ENCODE peak calls at places on chromosomes 12 and 14, in eight cellular contexts. K, J, Q, V, H, L, I and Z are unnamed samples.

GRCh38 chr12:113456761-113457160 is 14.9 kb downstream of the LHX5 start:
- DNase-seq in K (no peak), J (no peak), Q (no peak), V (no peak), H (no peak), L (no peak), I (no peak), Z (no peak)

GRCh38 chr12:107337354-107338095 is 244.2 kb upstream of the CRY1 start:
- DNase-seq in K (no peak), J (no peak), Q (no peak), V (no peak), H (peak), L (no peak), I (no peak), Z (no peak)

GRCh38 chr14:96255501-96256366 is at the start of gene BDKRB1:
- DNase-seq in K (peak), J (no peak), Q (no peak), V (no peak), H (peak), L (no peak), I (no peak), Z (no peak)

GRCh38 chr12:57864811-57865751 is 18.6 kb upstream of the CTDSP2 start:
- DNase-seq in K (peak), J (peak), Q (peak), V (peak), H (peak), L (peak), I (no peak), Z (peak)

GRCh38 chr14:50926851-50927386 is 17.4 kb downstream of the PYGL start:
- DNase-seq in K (no peak), J (peak), Q (no peak), V (no peak), H (no peak), L (no peak), I (no peak), Z (no peak)

GRCh38 chr12:51970904-51971646 is 19.6 kb downstream of the ACVR1B start:
- DNase-seq in K (no peak), J (peak), Q (peak), V (peak), H (peak), L (peak), I (peak), Z (peak)

GRCh38 chr12:29569392-29569791 is 71.9 kb upstream of the OVCH1 start:
- DNase-seq in K (no peak), J (no peak), Q (no peak), V (no peak), H (no peak), L (no peak), I (no peak), Z (no peak)

GRCh38 chr12:28191690-28192089 is 1.4 kb downstream of the CCDC91 start:
- DNase-seq in K (no peak), J (peak), Q (no peak), V (peak), H (peak), L (no peak), I (peak), Z (no peak)

GRCh38 chr12:94704452-94704871 is 54.1 kb upstream of the TMCC3 start:
- DNase-seq in K (no peak), J (no peak), Q (no peak), V (peak), H (peak), L (no peak), I (no peak), Z (no peak)